ENCODE peak calls at places on chromosomes 2 and 18, in seven cellular contexts. Z, V, N, C, X, Q and W are unnamed samples.

GRCh38 chr2:203404996-203405395 is 76.8 kb downstream of the ABI2 start:
- DNase-seq in Z (no peak), V (no peak), N (no peak), C (peak; percentile 73), X (no peak), Q (no peak), W (no peak)

GRCh38 chr18:48026216-48026615 is 95.8 kb upstream of the SMAD2 start:
- DNase-seq in Z (no peak), V (no peak), N (no peak), C (no peak), X (no peak), Q (no peak), W (no peak)

GRCh38 chr2:88038263-88039105 is 17.1 kb downstream of the KRCC1 start:
- DNase-seq in Z (no peak), V (no peak), N (peak; percentile 69), C (peak; percentile 97), X (peak; percentile 54), Q (no peak), W (no peak)

GRCh38 chr2:40332096-40332826 is 119.6 kb downstream of the SLC8A1 start:
- DNase-seq in Z (no peak), V (no peak), N (no peak), C (peak; percentile 86), X (no peak), Q (peak; percentile 26), W (no peak)

GRCh38 chr2:109333414-109334194 is 204.6 kb downstream of the SH3RF3 start:
- DNase-seq in Z (no peak), V (peak; percentile 45), N (no peak), C (peak; percentile 47), X (no peak), Q (no peak), W (no peak)

GRCh38 chr2:86556508-86556907 is 6.7 kb downstream of the CHMP3 start:
- DNase-seq in Z (no peak), V (no peak), N (no peak), C (no peak), X (no peak), Q (no peak), W (no peak)

GRCh38 chr2:121237980-121238665 is 46.9 kb downstream of the TFCP2L1 start:
- DNase-seq in Z (no peak), V (no peak), N (no peak), C (no peak), X (no peak), Q (no peak), W (no peak)

GRCh38 chr2:43934567-43934966 is 61.2 kb downstream of the LRPPRC start:
- DNase-seq in Z (no peak), V (no peak), N (no peak), C (peak; percentile 19), X (no peak), Q (no peak), W (no peak)

GRCh38 chr18:58793361-58793760 is 71.3 kb upstream of the ZNF532 start:
- DNase-seq in Z (no peak), V (no peak), N (peak; percentile 75), C (peak; percentile 90), X (no peak), Q (no peak), W (no peak)

GRCh38 chr2:70357076-70358071 is 55.5 kb upstream of the FAM136A start:
- DNase-seq in Z (no peak), V (no peak), N (no peak), C (no peak), X (no peak), Q (no peak), W (no peak)

GRCh38 chr2:172427990-172428840 is 829 bp downstream of the ITGA6 start:
- DNase-seq in Z (peak; percentile 41), V (no peak), N (no peak), C (no peak), X (peak; percentile 50), Q (peak; percentile 66), W (peak; percentile 30)

GRCh38 chr18:23498877-23499570 is 4.3 kb upstream of the RMC1 start:
- DNase-seq in Z (peak; percentile 32), V (peak; percentile 91), N (peak; percentile 41), C (peak; percentile 74), X (peak; percentile 80), Q (peak; percentile 52), W (peak; percentile 71)

GRCh38 chr2:51219468-51219867 is 187.5 kb upstream of the NRXN1 start:
- DNase-seq in Z (no peak), V (no peak), N (no peak), C (peak; percentile 76), X (no peak), Q (no peak), W (no peak)